ENCODE peak calls at places on chromosomes 12 and 14, in six cellular contexts. C is HEK293T, E is fibroblast of mammary gland, L is C1 segment of cervical spinal cord, A is B cell, Z is HuH-7.5. U is an unnamed sample.

GRCh38 chr12:30181334-30181733 is 397.6 kb upstream of the TMTC1 start:
- DNase-seq in C (no peak), E (no peak), L (no peak), A (no peak), Z (no peak), U (no peak)

GRCh38 chr12:69101505-69101904 is 137.9 kb upstream of the CPSF6 start:
- DNase-seq in C (no peak), E (peak), L (no peak), A (no peak), Z (peak), U (peak)

GRCh38 chr14:31010935-31011334 is 14.5 kb upstream of the AP4S1 start:
- DNase-seq in C (no peak), E (no peak), L (no peak), A (no peak), Z (no peak), U (no peak)

GRCh38 chr12:95411466-95411865 is 62.5 kb upstream of the METAP2 start:
- DNase-seq in C (no peak), E (no peak), L (no peak), A (no peak), Z (no peak), U (no peak)

GRCh38 chr14:57748279-57748678 is 117.6 kb downstream of the SLC35F4 start:
- DNase-seq in C (no peak), E (peak), L (no peak), A (no peak), Z (no peak), U (peak)

GRCh38 chr14:33967138-33967537 is 16.3 kb upstream of the EGLN3 start:
- DNase-seq in C (no peak), E (no peak), L (no peak), A (no peak), Z (no peak), U (no peak)

GRCh38 chr14:29927596-29928341 is at the start of gene PRKD1:
- DNase-seq in C (peak), E (peak), L (peak), A (peak), Z (peak), U (peak)

GRCh38 chr12:46377678-46378077 is 5.1 kb upstream of the SLC38A2 start:
- DNase-seq in C (no peak), E (peak), L (no peak), A (no peak), Z (no peak), U (no peak)

GRCh38 chr14:58501214-58501816 is 73.8 kb downstream of the KIAA0586 start:
- DNase-seq in C (peak), E (peak), L (no peak), A (peak), Z (peak), U (peak)

GRCh38 chr12:93751864-93752610 is 74.9 kb downstream of the CRADD start:
- DNase-seq in C (no peak), E (peak), L (no peak), A (no peak), Z (no peak), U (no peak)

GRCh38 chr14:21989090-21989489 is 315.5 kb upstream of the OR4E1 start:
- DNase-seq in C (no peak), E (peak), L (no peak), A (no peak), Z (no peak), U (no peak)

GRCh38 chr12:44317651-44318126 is 481.8 kb downstream of the TMEM117 start:
- DNase-seq in C (peak), E (peak), L (no peak), A (no peak), Z (no peak), U (peak)

GRCh38 chr14:69571879-69572633 is 2.6 kb downstream of the CCDC177 start:
- DNase-seq in C (peak), E (no peak), L (no peak), A (peak), Z (peak), U (no peak)

GRCh38 chr12:77559400-77560074 is 271.2 kb upstream of the NAV3 start:
- DNase-seq in C (no peak), E (no peak), L (no peak), A (no peak), Z (no peak), U (no peak)

GRCh38 chr12:26701604-26702215 is 131.3 kb downstream of the ITPR2 start:
- DNase-seq in C (no peak), E (peak), L (no peak), A (no peak), Z (no peak), U (peak)

GRCh38 chr14:69284170-69284569 is 24.2 kb downstream of the GALNT16 start:
- DNase-seq in C (no peak), E (no peak), L (no peak), A (no peak), Z (no peak), U (no peak)

GRCh38 chr12:110733089-110733715 is 9.5 kb downstream of the PPP1CC start:
- DNase-seq in C (no peak), E (peak), L (no peak), A (no peak), Z (no peak), U (peak)

GRCh38 chr14:64970776-64971451 is 1.2 kb downstream of the RAB15 start:
- DNase-seq in C (no peak), E (no peak), L (no peak), A (no peak), Z (no peak), U (no peak)

GRCh38 chr14:56787530-56787929 is 22.7 kb downstream of the OTX2 start:
- DNase-seq in C (no peak), E (peak), L (no peak), A (no peak), Z (no peak), U (peak)

GRCh38 chr12:49533331-49533730 is 5.5 kb upstream of the KCNH3 start:
- DNase-seq in C (no peak), E (no peak), L (no peak), A (no peak), Z (no peak), U (no peak)

GRCh38 chr14:54348923-54349615 is 47.7 kb upstream of the CDKN3 start:
- DNase-seq in C (no peak), E (peak), L (no peak), A (no peak), Z (no peak), U (no peak)

GRCh38 chr12:51392556-51393237 is 1.5 kb upstream of the GALNT6 start:
- DNase-seq in C (peak), E (no peak), L (no peak), A (peak), Z (peak), U (no peak)

GRCh38 chr14:104878582-104878981 is 13.5 kb downstream of the CEP170B start:
- DNase-seq in C (no peak), E (no peak), L (no peak), A (no peak), Z (no peak), U (no peak)

GRCh38 chr12:90099288-90099687 is 390.6 kb upstream of the ATP2B1 start:
- DNase-seq in C (no peak), E (peak), L (no peak), A (no peak), Z (no peak), U (no peak)

GRCh38 chr14:93965287-93965821 is 11.0 kb downstream of the ASB2 start:
- DNase-seq in C (no peak), E (peak), L (no peak), A (no peak), Z (no peak), U (peak)

GRCh38 chr14:54348001-54348611 is 48.7 kb upstream of the CDKN3 start:
- DNase-seq in C (peak), E (peak), L (no peak), A (no peak), Z (peak), U (peak)

GRCh38 chr12:120761581-120761980 is 36.0 kb downstream of the ACADS start:
- DNase-seq in C (peak), E (peak), L (no peak), A (no peak), Z (no peak), U (no peak)

GRCh38 chr12:27552886-27553560 is 29.0 kb downstream of the PPFIBP1 start:
- DNase-seq in C (no peak), E (no peak), L (peak), A (no peak), Z (no peak), U (no peak)

GRCh38 chr14:31944256-31945073 is 132.6 kb upstream of the ARHGAP5 start:
- DNase-seq in C (no peak), E (no peak), L (no peak), A (no peak), Z (peak), U (no peak)

GRCh38 chr14:76250345-76250744 is 98.6 kb downstream of the GPATCH2L start:
- DNase-seq in C (no peak), E (no peak), L (no peak), A (no peak), Z (no peak), U (no peak)

GRCh38 chr12:92462049-92462448 is 240.7 kb upstream of the PLEKHG7 start:
- DNase-seq in C (no peak), E (no peak), L (no peak), A (no peak), Z (no peak), U (no peak)

GRCh38 chr14:31263485-31264133 is 56.0 kb upstream of the HECTD1 start:
- DNase-seq in C (no peak), E (peak), L (peak), A (no peak), Z (no peak), U (peak)

GRCh38 chr14:72888636-72889201 is 5.2 kb downstream of the DPF3 start:
- DNase-seq in C (no peak), E (peak), L (no peak), A (no peak), Z (no peak), U (no peak)

GRCh38 chr12:112126000-112126431 is 656 bp downstream of the TRAFD1 start:
- DNase-seq in C (no peak), E (no peak), L (no peak), A (no peak), Z (no peak), U (no peak)

GRCh38 chr12:131092911-131093901 is 139.5 kb downstream of the ADGRD1 start:
- DNase-seq in C (no peak), E (no peak), L (no peak), A (no peak), Z (no peak), U (peak)

GRCh38 chr14:102777711-102778615 is 714 bp downstream of the TRAF3 start:
- DNase-seq in C (no peak), E (peak), L (no peak), A (peak), Z (peak), U (no peak)

U was measured in MCF 10A.